ENCODE peak calls at places on chromosomes 5 and 9, in seven cellular contexts. Y, Q, X, R, N, P and H are unnamed samples.

GRCh38 chr9:123356851-123357747 is 1.1 kb downstream of the CRB2 start:
- DNase-seq in Y (no peak), Q (no peak), X (no peak), R (no peak), N (no peak), P (no peak), H (no peak)

GRCh38 chr9:114078021-114078780 is at the start of gene AMBP:
- DNase-seq in Y (peak), Q (no peak), X (no peak), R (peak), N (no peak), P (no peak), H (peak)

GRCh38 chr5:65812648-65813047 is 90.6 kb downstream of the NLN start:
- DNase-seq in Y (no peak), Q (no peak), X (no peak), R (no peak), N (no peak), P (peak), H (no peak)

GRCh38 chr9:126326228-126327015 is at the start of gene MVB12B:
- DNase-seq in Y (peak), Q (no peak), X (peak), R (peak), N (peak), P (peak), H (peak)

GRCh38 chr9:32875242-32875641 is 91.9 kb downstream of the TMEM215 start:
- DNase-seq in Y (no peak), Q (no peak), X (no peak), R (no peak), N (peak), P (no peak), H (no peak)

GRCh38 chr5:159700016-159700415 is 216.3 kb upstream of the ADRA1B start:
- DNase-seq in Y (no peak), Q (no peak), X (no peak), R (no peak), N (no peak), P (no peak), H (no peak)

GRCh38 chr5:150440948-150441812 is 8.4 kb downstream of the RPS14 start:
- DNase-seq in Y (no peak), Q (no peak), X (no peak), R (no peak), N (no peak), P (no peak), H (no peak)

GRCh38 chr9:131627846-131628820 is 82.8 kb downstream of the PRRT1B start:
- DNase-seq in Y (no peak), Q (no peak), X (peak), R (peak), N (no peak), P (no peak), H (peak)

GRCh38 chr5:122089096-122089495 is 11.0 kb upstream of the LOX start:
- DNase-seq in Y (no peak), Q (no peak), X (no peak), R (no peak), N (peak), P (no peak), H (no peak)

GRCh38 chr9:122125891-122126331 is 32.8 kb upstream of the TTLL11 start:
- DNase-seq in Y (no peak), Q (no peak), X (no peak), R (no peak), N (peak), P (no peak), H (no peak)

GRCh38 chr5:137453476-137454080 is 45.5 kb downstream of the SPOCK1 start:
- DNase-seq in Y (no peak), Q (no peak), X (no peak), R (no peak), N (peak), P (peak), H (no peak)

GRCh38 chr9:135480071-135480941 is 724 bp downstream of the PPP1R26 start:
- DNase-seq in Y (peak), Q (no peak), X (peak), R (peak), N (peak), P (peak), H (no peak)

GRCh38 chr5:56072863-56073777 is 78.4 kb upstream of the IL6ST start:
- DNase-seq in Y (no peak), Q (no peak), X (no peak), R (no peak), N (no peak), P (no peak), H (no peak)

GRCh38 chr9:91421022-91421765 is 2.4 kb downstream of the NFIL3 start:
- DNase-seq in Y (peak), Q (no peak), X (peak), R (peak), N (peak), P (peak), H (peak)

GRCh38 chr9:36137392-36138004 is 965 bp downstream of the GLIPR2 start:
- DNase-seq in Y (peak), Q (no peak), X (no peak), R (no peak), N (peak), P (no peak), H (no peak)
- H3K27ac ChIP-seq in Y (peak), Q (peak), X (peak), R (peak), N (no peak), P (no peak), H (peak)

GRCh38 chr5:173893192-173893561 is 5.0 kb downstream of the CPEB4 start:
- DNase-seq in Y (no peak), Q (no peak), X (no peak), R (no peak), N (no peak), P (no peak), H (no peak)

GRCh38 chr5:173890195-173890951 is 2.2 kb downstream of the CPEB4 start:
- DNase-seq in Y (peak), Q (peak), X (no peak), R (no peak), N (peak), P (peak), H (peak)

GRCh38 chr5:173888473-173889135 is 455 bp downstream of the CPEB4 start:
- DNase-seq in Y (peak), Q (no peak), X (peak), R (peak), N (peak), P (no peak), H (peak)

GRCh38 chr5:173887610-173888472 is at the start of gene CPEB4:
- DNase-seq in Y (peak), Q (peak), X (peak), R (peak), N (peak), P (peak), H (peak)

GRCh38 chr5:173891367-173891766 is 3.2 kb downstream of the CPEB4 start:
- DNase-seq in Y (no peak), Q (no peak), X (no peak), R (no peak), N (no peak), P (no peak), H (no peak)
- H3K4me3 ChIP-seq in Y (peak), Q (peak), X (peak), R (peak), N (peak), P (peak), H (peak)

GRCh38 chr9:31347082-31347617 is 1037.3 kb upstream of the ACO1 start:
- DNase-seq in Y (no peak), Q (no peak), X (no peak), R (no peak), N (peak), P (peak), H (no peak)
- H3K27ac ChIP-seq in Y (peak), Q (no peak), X (peak), R (peak), N (no peak), P (peak), H (no peak)

GRCh38 chr5:143435207-143435657 is 31.7 kb upstream of the NR3C1 start:
- DNase-seq in Y (no peak), Q (no peak), X (no peak), R (no peak), N (no peak), P (peak), H (no peak)

GRCh38 chr5:143434261-143435206 is 31.0 kb upstream of the NR3C1 start:
- DNase-seq in Y (no peak), Q (no peak), X (no peak), R (no peak), N (no peak), P (peak), H (peak)

GRCh38 chr5:143431789-143432188 is 28.3 kb upstream of the NR3C1 start:
- DNase-seq in Y (no peak), Q (no peak), X (no peak), R (no peak), N (no peak), P (no peak), H (no peak)

GRCh38 chr5:143432658-143433239 is 29.3 kb upstream of the NR3C1 start:
- DNase-seq in Y (no peak), Q (no peak), X (no peak), R (no peak), N (no peak), P (no peak), H (peak)

GRCh38 chr5:143433680-143434079 is 30.2 kb upstream of the NR3C1 start:
- DNase-seq in Y (no peak), Q (no peak), X (no peak), R (no peak), N (no peak), P (no peak), H (peak)
- H3K4me3 ChIP-seq in Y (no peak), Q (no peak), X (no peak), R (peak), N (no peak), P (no peak), H (peak)

DNA sequence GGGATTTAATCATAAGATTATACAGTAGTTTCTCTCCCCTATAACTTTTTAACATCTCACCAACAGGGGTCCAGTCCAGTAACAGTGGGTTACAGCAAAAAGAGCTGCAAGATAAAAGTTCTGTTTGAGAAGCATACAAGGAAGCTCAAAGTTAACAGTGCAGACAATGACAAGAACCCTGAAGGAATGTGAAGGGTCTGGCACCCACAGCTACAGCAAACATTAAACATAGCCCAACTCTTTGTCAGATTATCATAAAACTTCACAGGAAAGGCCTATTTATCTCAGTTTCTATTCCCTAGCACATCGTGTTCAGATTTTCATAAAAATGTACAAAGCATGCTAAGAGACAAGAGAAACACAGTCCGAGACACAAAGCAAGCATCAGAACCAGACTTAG is 309.4 kb downstream of the DIRAS2 start:
- DNase-seq in Y (no peak), Q (no peak), X (no peak), R (no peak), N (no peak), P (no peak), H (no peak)
- H3K27ac ChIP-seq in Y (no peak), Q (no peak), X (no peak), R (no peak), N (no peak), P (no peak), H (no peak)

GRCh38 chr9:88387035-88387732 is 1.1 kb upstream of the SPIN1 start:
- DNase-seq in Y (peak), Q (no peak), X (peak), R (peak), N (peak), P (peak), H (peak)
- H3K4me3 ChIP-seq in Y (peak), Q (peak), X (peak), R (peak), N (peak), P (peak), H (peak)

DNA sequence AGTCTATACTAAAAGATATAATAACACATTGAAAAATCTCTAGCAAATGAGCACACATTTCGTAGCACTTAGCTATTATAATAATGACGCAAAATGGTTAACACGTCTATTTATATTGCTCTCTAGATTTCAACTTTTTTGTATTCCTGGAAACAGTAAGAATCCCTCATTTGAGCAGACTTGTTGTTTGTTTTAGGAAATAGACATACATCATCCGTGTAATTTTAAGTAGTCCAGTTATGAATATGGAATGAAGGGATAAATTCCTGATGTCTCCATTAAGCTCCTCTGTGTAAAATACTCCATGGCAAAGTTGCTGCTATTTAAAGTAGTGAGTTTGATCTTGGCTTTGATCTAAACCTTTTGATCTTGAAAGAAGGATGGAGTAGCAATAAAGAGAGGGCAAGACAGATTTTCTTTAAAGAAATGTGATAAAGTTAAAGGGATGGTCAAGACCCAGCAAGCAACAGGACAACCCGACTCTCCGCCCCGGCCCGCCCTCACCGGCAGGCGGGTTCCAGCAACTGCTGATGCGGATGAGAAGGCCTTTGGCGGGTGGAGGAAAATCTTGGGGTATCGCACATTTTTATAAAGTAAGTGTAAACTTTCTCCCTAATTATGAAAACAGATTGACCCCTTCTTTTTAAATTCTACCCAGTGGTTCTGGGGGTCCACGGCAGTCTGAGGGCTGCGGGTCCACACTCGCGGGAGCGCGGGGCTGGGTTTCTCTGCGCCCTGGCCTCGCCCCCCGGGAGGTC is 277.4 kb downstream of the AOPEP start:
- DNase-seq in Y (peak), Q (no peak), X (peak), R (peak), N (peak), P (peak), H (no peak)
- H3K27ac ChIP-seq in Y (peak), Q (peak), X (peak), R (peak), N (peak), P (peak), H (peak)

GRCh38 chr5:125199373-125199772 is 452.9 kb upstream of the ZNF608 start:
- DNase-seq in Y (no peak), Q (no peak), X (no peak), R (no peak), N (no peak), P (no peak), H (no peak)

GRCh38 chr5:125202353-125202752 is 455.9 kb upstream of the ZNF608 start:
- DNase-seq in Y (no peak), Q (no peak), X (no peak), R (no peak), N (no peak), P (no peak), H (no peak)

GRCh38 chr5:125199968-125200841 is 453.8 kb upstream of the ZNF608 start:
- DNase-seq in Y (peak), Q (peak), X (no peak), R (no peak), N (peak), P (no peak), H (no peak)

GRCh38 chr5:125203039-125203438 is 456.6 kb upstream of the ZNF608 start:
- DNase-seq in Y (no peak), Q (no peak), X (no peak), R (no peak), N (no peak), P (no peak), H (no peak)

DNA sequence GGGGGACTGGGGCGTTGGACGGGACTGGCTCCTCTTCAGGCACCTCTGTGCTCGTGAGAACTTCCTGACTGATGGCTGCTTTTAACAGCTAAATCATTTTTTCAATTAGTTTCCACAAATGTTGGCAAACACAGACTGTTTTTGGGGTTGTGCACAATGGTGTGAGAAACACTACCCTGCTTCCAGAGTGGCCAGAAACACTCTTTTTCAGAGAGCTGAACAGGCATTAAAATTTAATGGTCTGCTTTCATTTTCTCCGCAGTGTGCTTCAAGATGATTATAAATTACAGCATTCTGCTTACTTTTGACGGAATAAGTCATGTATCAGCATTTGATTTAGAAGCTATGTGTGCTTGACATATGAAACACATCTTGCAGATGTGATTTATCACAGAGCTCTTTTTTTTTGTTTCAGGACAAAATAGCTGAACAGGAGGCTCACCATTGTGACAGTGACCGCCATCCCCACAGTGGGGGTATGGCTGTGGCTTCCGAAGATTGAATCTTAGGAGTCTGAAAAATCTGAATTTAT is 454.5 kb upstream of the ZNF608 start:
- DNase-seq in Y (no peak), Q (no peak), X (no peak), R (no peak), N (no peak), P (no peak), H (no peak)
- H3K4me3 ChIP-seq in Y (no peak), Q (peak), X (peak), R (peak), N (peak), P (no peak), H (no peak)